ENCODE peak calls at places on chromosomes 16 and 17, in four cellular contexts. D is tibial artery, M is B cell, N is AG04449. Z is an unnamed sample.

GRCh38 chr16:81181013-81181720 is 57.3 kb upstream of the BCO1 start:
- DNase-seq in D (peak), M (no peak), N (peak), Z (no peak)

GRCh38 chr16:3045758-3046505 is 429 bp upstream of the MMP25 start:
- DNase-seq in D (no peak), M (peak), N (no peak), Z (no peak)

GRCh38 chr17:5077781-5078105 is 524 bp upstream of the ZFP3 start:
- DNase-seq in D (no peak), M (no peak), N (no peak), Z (no peak)

GRCh38 chr16:59527206-59527997 is 793.3 kb upstream of the GOT2 start:
- DNase-seq in D (no peak), M (no peak), N (peak), Z (no peak)

GRCh38 chr17:41258406-41258805 is 3.2 kb downstream of the KRTAP9-9 start:
- DNase-seq in D (no peak), M (no peak), N (no peak), Z (no peak)

GRCh38 chr17:17672453-17673368 is 8.5 kb upstream of the RAI1 start:
- DNase-seq in D (no peak), M (peak), N (no peak), Z (no peak)

GRCh38 chr16:82062645-82063058 is 27.6 kb downstream of the HSD17B2 start:
- DNase-seq in D (no peak), M (no peak), N (no peak), Z (no peak)

GRCh38 chr16:69123894-69124293 is 8.5 kb downstream of the CHTF8 start:
- DNase-seq in D (peak), M (peak), N (no peak), Z (no peak)

DNA sequence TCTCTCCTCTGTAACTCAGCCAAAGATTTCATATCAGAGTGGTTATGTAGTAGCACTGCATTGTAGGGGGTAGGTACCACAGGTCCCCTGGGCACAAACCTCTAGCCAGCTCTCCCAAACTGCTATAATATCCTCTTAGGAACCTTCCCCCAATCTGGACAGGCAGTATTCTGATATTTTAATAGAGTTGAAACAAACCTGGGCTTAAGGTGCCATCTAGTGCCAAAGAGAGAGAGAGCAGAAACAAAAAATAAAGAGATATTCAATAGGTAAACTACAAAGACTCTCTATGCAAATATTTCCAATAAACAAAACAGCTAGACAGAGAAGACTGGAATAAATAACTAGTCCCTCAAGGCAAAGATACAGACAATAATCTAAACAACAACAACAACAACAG is 1070.0 kb downstream of the CDH11 start:
- DNase-seq in D (no peak), M (no peak), N (no peak), Z (no peak)
- TF ChIP-seq CTCF in D (no peak), M (no peak), N (no peak), Z (no peak)

GRCh38 chr17:69358688-69359596 is 32.0 kb upstream of the ABCA5 start:
- DNase-seq in D (no peak), M (no peak), N (no peak), Z (no peak)
- TF ChIP-seq CTCF in D (no peak), M (no peak), N (no peak), Z (no peak)

GRCh38 chr17:83200231-83200699 is 120.9 kb downstream of the METRNL start:
- DNase-seq in D (peak), M (peak), N (no peak), Z (peak)
- TF ChIP-seq CTCF in D (no peak), M (no peak), N (no peak), Z (no peak)

GRCh38 chr17:78817123-78817522 is 23.5 kb downstream of the USP36 start:
- DNase-seq in D (no peak), M (no peak), N (no peak), Z (no peak)

GRCh38 chr17:78820122-78820792 is 20.4 kb downstream of the USP36 start:
- DNase-seq in D (no peak), M (no peak), N (no peak), Z (no peak)

GRCh38 chr17:78818152-78818846 is 22.3 kb downstream of the USP36 start:
- DNase-seq in D (no peak), M (no peak), N (no peak), Z (no peak)

GRCh38 chr17:78819402-78819801 is 21.2 kb downstream of the USP36 start:
- DNase-seq in D (no peak), M (no peak), N (no peak), Z (no peak)

GRCh38 chr17:78818932-78819331 is 21.7 kb downstream of the USP36 start:
- DNase-seq in D (no peak), M (no peak), N (no peak), Z (no peak)
- TF ChIP-seq CTCF in D (no peak), M (no peak), N (no peak), Z (no peak)

GRCh38 chr17:979539-980405 is at the start of gene NXN:
- DNase-seq in D (peak), M (peak), N (no peak), Z (peak)
- TF ChIP-seq CTCF in D (peak), M (no peak), N (peak), Z (no peak)

DNA sequence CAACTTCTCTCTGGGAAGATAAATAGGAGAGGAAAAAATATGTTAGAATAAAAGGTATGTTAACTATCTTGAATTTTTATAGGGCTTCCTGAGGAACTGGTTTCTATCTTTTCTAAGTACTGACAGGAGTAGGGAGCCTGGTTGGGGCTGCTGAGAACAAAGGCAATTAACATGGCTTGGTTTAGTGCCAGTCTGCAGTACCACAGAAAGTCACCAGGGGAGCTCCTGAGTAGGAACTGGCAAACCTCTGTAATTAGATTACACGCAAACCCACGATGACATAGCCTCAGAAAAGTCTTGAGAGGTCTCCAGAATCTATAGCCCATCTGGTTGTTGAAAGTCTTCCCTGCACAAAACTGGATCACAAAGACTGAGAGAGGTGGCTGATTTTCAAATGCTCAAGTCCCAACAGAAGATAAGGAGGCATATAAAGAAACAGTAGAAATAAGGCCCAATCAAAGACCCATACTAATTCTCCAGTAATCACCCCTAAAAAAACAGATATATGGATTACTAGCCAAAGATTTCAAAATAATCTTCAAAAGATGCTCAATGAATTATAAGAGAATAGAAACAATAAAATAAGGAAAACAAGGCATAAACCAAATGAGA is 11.7 kb upstream of the CNTNAP4 start:
- DNase-seq in D (no peak), M (no peak), N (no peak), Z (no peak)
- TF ChIP-seq CTCF in D (no peak), M (no peak), N (peak), Z (no peak)